ENCODE peak calls at places on chromosomes 12 and 14, in four cellular contexts. O is colonic mucosa, C is Peyer's patch, K is astrocyte of the cerebellum. G is an unnamed sample.

GRCh38 chr12:4327293-4327692 is 6.3 kb downstream of the TIGAR start:
- DNase-seq in O (no peak), C (no peak), K (no peak), G (no peak)

GRCh38 chr12:113136128-113136989 is 798 bp upstream of the RASAL1 start:
- DNase-seq in O (peak), C (peak), K (no peak), G (no peak)

GRCh38 chr12:1606021-1606622 is 11.7 kb upstream of the FBXL14 start:
- DNase-seq in O (peak), C (peak), K (peak), G (peak)

GRCh38 chr12:56634242-56634836 is 4.2 kb upstream of the BAZ2A start:
- DNase-seq in O (peak), C (peak), K (no peak), G (peak)

GRCh38 chr12:27931390-27931789 is 41.1 kb downstream of the PTHLH start:
- DNase-seq in O (no peak), C (no peak), K (no peak), G (no peak)

GRCh38 chr12:19970116-19970515 is 398.2 kb upstream of the PDE3A start:
- DNase-seq in O (no peak), C (no peak), K (peak), G (no peak)

GRCh38 chr14:84750284-84750683 is 779.7 kb upstream of the FLRT2 start:
- DNase-seq in O (no peak), C (no peak), K (no peak), G (no peak)

GRCh38 chr14:71538949-71539659 is 393.1 kb upstream of the RGS6 start:
- DNase-seq in O (no peak), C (no peak), K (no peak), G (no peak)

GRCh38 chr12:56488041-56488955 is at the start of gene GLS2:
- DNase-seq in O (peak), C (peak), K (peak), G (peak)

GRCh38 chr14:104870368-104871144 is 5.5 kb downstream of the CEP170B start:
- DNase-seq in O (no peak), C (peak), K (no peak), G (no peak)

GRCh38 chr12:57803317-57803893 is 15.1 kb downstream of the AVIL start:
- DNase-seq in O (peak), C (no peak), K (peak), G (peak)

GRCh38 chr12:116091579-116091978 is 185.9 kb downstream of the MED13L start:
- DNase-seq in O (no peak), C (no peak), K (no peak), G (no peak)

GRCh38 chr12:27013606-27014084 is 539 bp downstream of the TM7SF3 start:
- DNase-seq in O (peak), C (peak), K (no peak), G (peak)

GRCh38 chr12:108289342-108290131 is 49.6 kb downstream of the CMKLR1 start:
- DNase-seq in O (no peak), C (no peak), K (no peak), G (no peak)

GRCh38 chr12:122111070-122111750 is 32.7 kb downstream of the MLXIP start:
- DNase-seq in O (peak), C (no peak), K (no peak), G (peak)

GRCh38 chr12:40224439-40225291 is at the start of gene LRRK2:
- DNase-seq in O (peak), C (peak), K (no peak), G (peak)

GRCh38 chr14:74582910-74583581 is 29.0 kb downstream of the LTBP2 start:
- DNase-seq in O (no peak), C (no peak), K (no peak), G (peak)

GRCh38 chr12:98635657-98636323 is 8.8 kb downstream of the IKBIP start:
- DNase-seq in O (no peak), C (no peak), K (peak), G (no peak)

GRCh38 chr14:52553002-52553670 is 500 bp downstream of the GPR137C start:
- DNase-seq in O (peak), C (peak), K (no peak), G (peak)

GRCh38 chr12:93361159-93361919 is 16.4 kb upstream of the NUDT4 start:
- DNase-seq in O (no peak), C (no peak), K (peak), G (no peak)

GRCh38 chr12:113162102-113163029 is 12.8 kb downstream of the CFAP73 start:
- DNase-seq in O (no peak), C (no peak), K (no peak), G (peak)

GRCh38 chr14:94143711-94144110 is 14.3 kb upstream of the IFI27L2 start:
- DNase-seq in O (no peak), C (no peak), K (no peak), G (no peak)

GRCh38 chr12:105476616-105477015 is 146.1 kb downstream of the C12orf75 start:
- DNase-seq in O (no peak), C (no peak), K (no peak), G (no peak)

GRCh38 chr14:103735815-103736545 is 20.4 kb downstream of the ZFYVE21 start:
- DNase-seq in O (no peak), C (no peak), K (no peak), G (no peak)

GRCh38 chr12:71014180-71014785 is 93.7 kb upstream of the PTPRR start:
- DNase-seq in O (no peak), C (no peak), K (peak), G (no peak)

GRCh38 chr12:102765736-102766135 is 151.3 kb downstream of the PAH start:
- DNase-seq in O (no peak), C (no peak), K (peak), G (no peak)

GRCh38 chr12:69468237-69469026 is 1.8 kb upstream of the FRS2 start:
- DNase-seq in O (no peak), C (no peak), K (no peak), G (no peak)

GRCh38 chr12:69473229-69473628 is 3.0 kb downstream of the FRS2 start:
- DNase-seq in O (no peak), C (no peak), K (no peak), G (no peak)

GRCh38 chr12:69470189-69471094 is at the start of gene FRS2:
- DNase-seq in O (peak), C (peak), K (peak), G (peak)

GRCh38 chr12:69469854-69470188 is 367 bp upstream of the FRS2 start:
- DNase-seq in O (no peak), C (no peak), K (no peak), G (no peak)

GRCh38 chr12:69471667-69472385 is 1.6 kb downstream of the FRS2 start:
- DNase-seq in O (no peak), C (no peak), K (no peak), G (no peak)
- H3K4me3 ChIP-seq in O (peak), C (no peak), K (peak), G (peak)

GRCh38 chr14:97010491-97011160 is 213.4 kb downstream of the VRK1 start:
- DNase-seq in O (no peak), C (no peak), K (no peak), G (no peak)
- TF ChIP-seq CTCF in O (no peak), C (no peak), K (no peak), G (no peak)

GRCh38 chr12:131990980-131991305 is 41.2 kb downstream of the EP400 start:
- DNase-seq in O (no peak), C (no peak), K (no peak), G (no peak)
- H3K4me3 ChIP-seq in O (no peak), C (no peak), K (no peak), G (no peak)

GRCh38 chr12:132562489-132563045 is 47.8 kb downstream of the LRCOL1 start:
- DNase-seq in O (no peak), C (no peak), K (no peak), G (no peak)

GRCh38 chr12:132560421-132560830 is 50.0 kb downstream of the LRCOL1 start:
- DNase-seq in O (peak), C (peak), K (no peak), G (peak)

GRCh38 chr12:132559652-132560420 is 50.5 kb downstream of the LRCOL1 start:
- DNase-seq in O (peak), C (peak), K (no peak), G (peak)

GRCh38 chr12:132561784-132562156 is 48.6 kb downstream of the LRCOL1 start:
- DNase-seq in O (no peak), C (peak), K (no peak), G (no peak)

DNA sequence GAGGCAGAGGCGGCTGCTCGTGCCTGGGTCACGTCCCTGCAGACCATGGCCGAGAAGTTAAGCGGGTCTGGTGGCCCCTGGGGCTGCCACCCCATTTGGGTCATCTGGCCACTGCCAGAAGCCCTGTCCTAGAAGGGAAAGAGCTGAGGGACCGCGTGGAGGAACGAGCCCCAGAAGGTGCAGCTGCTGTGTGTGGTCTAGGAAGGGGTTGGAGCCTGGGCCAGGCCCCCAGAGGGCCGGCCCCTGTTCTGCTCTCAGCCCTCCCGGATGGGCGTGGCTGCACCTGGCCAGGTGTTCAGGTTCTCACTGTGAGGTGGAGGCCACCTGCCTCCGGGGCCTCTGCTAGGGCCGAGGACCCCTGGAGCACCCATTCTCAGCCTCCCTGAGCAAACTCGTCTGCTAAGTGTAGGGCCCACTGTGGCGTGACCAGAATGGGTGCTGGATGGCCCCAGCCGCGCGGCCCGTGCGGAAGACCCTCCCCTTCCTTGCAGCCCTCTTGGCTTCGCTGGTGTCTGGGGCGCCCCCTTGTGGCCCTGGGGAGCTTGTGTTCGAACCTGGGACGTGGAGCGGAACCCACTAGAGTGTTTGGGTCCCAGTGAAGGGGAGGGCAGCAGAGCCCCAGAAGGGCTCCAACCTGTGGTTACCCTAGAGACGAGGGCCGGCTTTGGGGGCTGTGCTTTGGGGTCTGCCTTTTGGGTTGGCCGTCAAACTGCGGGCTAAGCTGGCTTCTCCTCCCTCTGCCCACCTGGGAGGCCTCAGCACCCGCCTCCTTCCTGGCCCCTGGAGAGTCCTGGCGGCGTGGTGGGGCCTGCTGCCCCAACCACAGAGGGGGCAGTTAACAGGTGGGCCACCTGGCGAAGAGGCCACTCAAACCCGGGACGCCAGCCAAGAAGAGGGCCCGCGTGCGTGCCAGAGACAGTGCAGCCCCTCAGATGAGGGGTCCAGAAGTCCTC is 49.3 kb downstream of the LRCOL1 start:
- DNase-seq in O (peak), C (peak), K (peak), G (peak)
- TF ChIP-seq CTCF in O (peak), C (peak), K (peak), G (peak)

GRCh38 chr12:3193131-3193530 is 116.0 kb downstream of the TSPAN9 start:
- DNase-seq in O (no peak), C (no peak), K (no peak), G (no peak)

GRCh38 chr12:3190101-3190500 is 112.9 kb downstream of the TSPAN9 start:
- DNase-seq in O (no peak), C (no peak), K (no peak), G (no peak)

GRCh38 chr12:3193755-3194154 is 116.6 kb downstream of the TSPAN9 start:
- DNase-seq in O (no peak), C (no peak), K (no peak), G (no peak)

GRCh38 chr12:3191450-3191849 is 114.3 kb downstream of the TSPAN9 start:
- DNase-seq in O (no peak), C (no peak), K (no peak), G (no peak)

GRCh38 chr12:3192221-3192620 is 115.0 kb downstream of the TSPAN9 start:
- DNase-seq in O (no peak), C (no peak), K (no peak), G (peak)
- H3K4me3 ChIP-seq in O (no peak), C (no peak), K (no peak), G (no peak)

GRCh38 chr14:65239897-65240296 is 137.6 kb upstream of the MAX start:
- DNase-seq in O (no peak), C (no peak), K (no peak), G (no peak)

GRCh38 chr14:65238456-65238855 is 136.1 kb upstream of the MAX start:
- DNase-seq in O (no peak), C (no peak), K (peak), G (no peak)

GRCh38 chr14:65237023-65237814 is 134.9 kb upstream of the MAX start:
- DNase-seq in O (no peak), C (no peak), K (no peak), G (no peak)

GRCh38 chr14:65237956-65238355 is 135.6 kb upstream of the MAX start:
- DNase-seq in O (no peak), C (no peak), K (no peak), G (no peak)

GRCh38 chr14:65239143-65239672 is 136.9 kb upstream of the MAX start:
- DNase-seq in O (peak), C (no peak), K (peak), G (no peak)
- TF ChIP-seq CTCF in O (no peak), C (no peak), K (no peak), G (no peak)